ENCODE peak calls at places on chromosomes 16 and 17, in seven cellular contexts. T is NCI-H446, U is T-helper 2 cell, F is hippocampal formation, L is NCI-H345, Z is HTR-8/SVneo, A is AG08395. J is an unnamed sample.

GRCh38 chr16:4882633-4883285 is 35.5 kb downstream of the UBN1 start:
- DNase-seq in T (peak), U (no peak), F (no peak), L (peak), Z (peak), A (peak), J (no peak)

GRCh38 chr16:52293209-52293608 is 253.7 kb downstream of the TOX3 start:
- DNase-seq in T (no peak), U (no peak), F (no peak), L (no peak), Z (no peak), A (no peak), J (no peak)

GRCh38 chr17:18992454-18993130 is 12.0 kb downstream of the FAM83G start:
- DNase-seq in T (no peak), U (peak), F (no peak), L (no peak), Z (no peak), A (no peak), J (no peak)

GRCh38 chr17:73952498-73953205 is 250.8 kb upstream of the RPL38 start:
- DNase-seq in T (no peak), U (no peak), F (no peak), L (no peak), Z (no peak), A (peak), J (no peak)

GRCh38 chr17:9409026-9409425 is 166.6 kb downstream of the STX8 start:
- DNase-seq in T (no peak), U (no peak), F (no peak), L (no peak), Z (no peak), A (no peak), J (no peak)

GRCh38 chr16:16143038-16143763 is 80.1 kb downstream of the ABCC6 start:
- DNase-seq in T (peak), U (peak), F (no peak), L (no peak), Z (peak), A (peak), J (no peak)

GRCh38 chr17:75558666-75559530 is 28.7 kb upstream of the MYO15B start:
- DNase-seq in T (no peak), U (no peak), F (no peak), L (no peak), Z (no peak), A (no peak), J (no peak)

GRCh38 chr17:76014925-76015261 is 12.2 kb downstream of the EVPL start:
- DNase-seq in T (no peak), U (no peak), F (no peak), L (no peak), Z (no peak), A (no peak), J (no peak)

GRCh38 chr16:29807426-29808218 is 1.3 kb downstream of the MAZ start:
- DNase-seq in T (peak), U (peak), F (peak), L (peak), Z (peak), A (peak), J (peak)

GRCh38 chr17:56665864-56666263 is 72.4 kb downstream of the NOG start:
- DNase-seq in T (peak), U (no peak), F (no peak), L (no peak), Z (no peak), A (no peak), J (no peak)

GRCh38 chr16:28873543-28874201 is 4.6 kb upstream of the ATP2A1 start:
- DNase-seq in T (no peak), U (peak), F (no peak), L (no peak), Z (no peak), A (peak), J (no peak)

GRCh38 chr17:75463612-75464011 is 7.2 kb downstream of the TMEM94 start:
- DNase-seq in T (peak), U (no peak), F (no peak), L (no peak), Z (no peak), A (no peak), J (no peak)